ENCODE peak calls at places on chromosomes 11 and 22, in six cellular contexts. B is EL; I is fibroblast of pulmonary artery; G is stimulated activated CD4-positive, alpha-beta T cell treated with anti-CD3 and anti-CD28 coated beads, Interleukin-4, amount 100 ng/mL, for 48 hours; L is effector memory CD8-positive, alpha-beta T cell; T is IMR-90. J is an unnamed sample.

GRCh38 chr11:72583177-72583553 is 91.1 kb downstream of the PDE2A start:
- DNase-seq in I (no peak), L (no peak), T (no peak), B (no peak), G (no peak), J (no peak)

GRCh38 chr22:35231585-35232084 is 25.7 kb upstream of the HMGXB4 start:
- DNase-seq in I (peak; percentile 77), G (peak; percentile 72), B (peak; percentile 71), L (peak; percentile 53), T (peak; percentile 55), J (peak; percentile 86)

GRCh38 chr11:67439321-67440228 is 2.1 kb upstream of the PTPRCAP start:
- DNase-seq in G (no peak), I (no peak), T (no peak), L (no peak), B (no peak), J (peak; percentile 59)

GRCh38 chr22:23608583-23608982 is 23.5 kb downstream of the DRICH1 start:
- DNase-seq in I (peak; percentile 29), G (no peak), B (peak; percentile 21), L (no peak), T (peak; percentile 39), J (no peak)

GRCh38 chr11:117187799-117188481 is 9.4 kb downstream of the SIDT2 start:
- DNase-seq in B (no peak), T (no peak), L (no peak), I (no peak), G (no peak), J (no peak)

GRCh38 chr11:102957953-102958352 is 2.4 kb upstream of the MMP13 start:
- DNase-seq in I (no peak), T (no peak), B (no peak), L (no peak), G (no peak), J (no peak)

GRCh38 chr11:65817312-65817814 is 16.4 kb upstream of the SNX32 start:
- DNase-seq in L (no peak), B (no peak), G (no peak), T (no peak), I (peak; percentile 12), J (no peak)

GRCh38 chr22:45966320-45966891 is 10.6 kb downstream of the WNT7B start:
- DNase-seq in T (no peak), G (no peak), I (no peak), L (no peak), B (no peak), J (peak; percentile 98)

GRCh38 chr11:110972640-110973039 is 260.4 kb upstream of the ARHGAP20 start:
- DNase-seq in I (peak; percentile 91), T (peak; percentile 94), B (peak; percentile 48), G (no peak), L (no peak), J (no peak)

GRCh38 chr11:131674051-131674755 is 303.8 kb downstream of the NTM start:
- DNase-seq in I (peak; percentile 78), T (peak; percentile 86), B (peak; percentile 77), G (peak; percentile 51), L (no peak), J (peak; percentile 51)

GRCh38 chr22:36728505-36728904 is 25.0 kb upstream of the CACNG2 start:
- DNase-seq in L (no peak), B (no peak), I (no peak), T (no peak), G (no peak), J (no peak)

GRCh38 chr22:33361581-33361980 is 303.4 kb upstream of the SYN3 start:
- DNase-seq in T (peak; percentile 39), G (no peak), B (no peak), L (no peak), I (peak; percentile 10), J (no peak)

GRCh38 chr11:120569903-120570302 is 58.4 kb downstream of the GRIK4 start:
- DNase-seq in G (no peak), I (no peak), B (no peak), L (no peak), T (no peak), J (no peak)

GRCh38 chr22:46041642-46042041 is 64.7 kb upstream of the WNT7B start:
- DNase-seq in B (no peak), L (no peak), I (no peak), T (no peak), G (no peak), J (no peak)

GRCh38 chr22:32623943-32624342 is 149.3 kb downstream of the FBXO7 start:
- DNase-seq in G (no peak), T (peak; percentile 98), L (no peak), I (peak; percentile 79), B (peak; percentile 84), J (no peak)

GRCh38 chr11:45771194-45771941 is 33.6 kb upstream of the SLC35C1 start:
- DNase-seq in L (peak; percentile 67), T (peak; percentile 38), G (peak; percentile 74), B (peak; percentile 51), I (peak; percentile 58), J (peak; percentile 57)

GRCh38 chr22:39638958-39639357 is 68.4 kb downstream of the CACNA1I start:
- DNase-seq in T (no peak), G (no peak), I (no peak), L (no peak), B (no peak), J (no peak)

GRCh38 chr11:36231300-36231699 is 57.9 kb downstream of the COMMD9 start:
- DNase-seq in B (peak; percentile 53), I (peak; percentile 59), L (no peak), G (no peak), T (peak; percentile 66), J (no peak)

GRCh38 chr22:38207898-38208432 is 6.2 kb downstream of the MAFF start:
- DNase-seq in B (no peak), T (no peak), G (no peak), L (no peak), I (no peak), J (no peak)

GRCh38 chr22:20254975-20255946 is 12.9 kb downstream of the RTN4R start:
- DNase-seq in G (no peak), B (no peak), T (no peak), L (no peak), I (no peak), J (peak; percentile 52)

GRCh38 chr22:25148149-25148691 is 51.4 kb upstream of the CRYBB3 start:
- DNase-seq in T (no peak), I (no peak), L (no peak), B (no peak), G (no peak), J (no peak)

GRCh38 chr22:19974233-19974861 is 32.7 kb upstream of the TXNRD2 start:
- DNase-seq in B (peak; percentile 48), L (no peak), T (peak; percentile 51), G (no peak), I (peak; percentile 65), J (no peak)

GRCh38 chr22:40240671-40241070 is 62.9 kb downstream of the TNRC6B start:
- DNase-seq in L (no peak), B (no peak), G (no peak), I (no peak), T (no peak), J (no peak)

GRCh38 chr11:116948375-116948774 is 111.0 kb upstream of the APOA1 start:
- DNase-seq in T (peak; percentile 54), L (no peak), B (peak; percentile 56), G (no peak), I (peak; percentile 48), J (no peak)

GRCh38 chr11:129313588-129314288 is 61.9 kb upstream of the BARX2 start:
- DNase-seq in L (no peak), G (no peak), B (no peak), T (peak; percentile 49), I (peak; percentile 34), J (no peak)

GRCh38 chr11:44611687-44612437 is 46.4 kb downstream of the CD82 start:
- DNase-seq in B (no peak), T (no peak), L (peak; percentile 76), G (no peak), I (no peak), J (no peak)

GRCh38 chr11:127002669-127003259 is 2.2 kb upstream of the KIRREL3 start:
- DNase-seq in L (no peak), I (no peak), T (no peak), B (no peak), G (no peak), J (no peak)

GRCh38 chr11:14300661-14301304 is 58.2 kb downstream of the RRAS2 start:
- DNase-seq in I (peak; percentile 89), L (peak; percentile 47), G (peak; percentile 4), B (peak; percentile 72), T (peak; percentile 74), J (peak; percentile 33)

GRCh38 chr22:23751441-23751996 is 607 bp upstream of the ZNF70 start:
- DNase-seq in G (no peak), I (no peak), L (no peak), B (no peak), T (no peak), J (no peak)

GRCh38 chr11:13349046-13349445 is 71.5 kb downstream of the BMAL1 start:
- DNase-seq in T (no peak), B (no peak), L (no peak), I (no peak), G (no peak), J (no peak)

GRCh38 chr11:113681711-113682410 is 24.2 kb downstream of the TMPRSS5 start:
- DNase-seq in B (no peak), T (no peak), L (no peak), I (peak; percentile 27), G (no peak), J (no peak)

GRCh38 chr22:23269441-23270211 is 89.3 kb downstream of the BCR start:
- DNase-seq in L (no peak), I (no peak), G (no peak), T (no peak), B (no peak), J (no peak)

GRCh38 chr11:12280838-12281565 is 96.4 kb upstream of the PARVA start:
- DNase-seq in T (peak; percentile 65), B (no peak), G (no peak), L (no peak), I (no peak), J (no peak)

GRCh38 chr11:62830904-62831519 is 839 bp downstream of the STX5 start:
- DNase-seq in L (no peak), I (no peak), T (no peak), G (no peak), B (no peak), J (no peak)

GRCh38 chr22:49923445-49923844 is 5.0 kb downstream of the CRELD2 start:
- DNase-seq in T (peak; percentile 81), L (no peak), G (no peak), B (no peak), I (no peak), J (no peak)

J was measured in RPMI8226.